ENCODE peak calls at places on chromosomes 1 and 21, in four cellular contexts. C, F, L and P are unnamed samples.

GRCh38 chr1:116506132-116507004 is 64.5 kb downstream of the CD58 start:
- DNase-seq in L (no peak), F (peak), C (no peak), P (no peak)

GRCh38 chr1:116359060-116359830 is 13.8 kb upstream of the ATP1A1 start:
- DNase-seq in L (no peak), C (no peak), F (peak), P (peak)

GRCh38 chr1:206419783-206420182 is 50.5 kb upstream of the IKBKE start:
- DNase-seq in L (no peak), F (peak), C (no peak), P (peak)

GRCh38 chr1:25897754-25898153 is 8.5 kb downstream of the STMN1 start:
- DNase-seq in F (no peak), C (no peak), L (no peak), P (no peak)

GRCh38 chr1:11299225-11299574 is 26.2 kb downstream of the UBIAD1 start:
- DNase-seq in L (no peak), C (no peak), F (no peak), P (no peak)

GRCh38 chr1:199859525-199859924 is 168.0 kb upstream of the NR5A2 start:
- DNase-seq in C (no peak), L (peak), F (peak), P (peak)

GRCh38 chr1:220217383-220217988 is 54.8 kb downstream of the RAB3GAP2 start:
- DNase-seq in L (no peak), F (no peak), C (peak), P (no peak)

GRCh38 chr21:39676054-39676771 is 63.5 kb downstream of the B3GALT5 start:
- DNase-seq in C (peak), L (no peak), F (peak), P (peak)

GRCh38 chr1:198806861-198807260 is 168.0 kb downstream of the PTPRC start:
- DNase-seq in L (no peak), C (no peak), F (no peak), P (no peak)

GRCh38 chr1:23169727-23170335 is 1.2 kb upstream of the LUZP1 start:
- DNase-seq in F (peak), L (no peak), C (peak), P (peak)

GRCh38 chr1:10873189-10873588 is 76.7 kb upstream of the CASZ1 start:
- DNase-seq in F (no peak), L (no peak), C (no peak), P (no peak)

GRCh38 chr1:8013399-8013798 is 12.7 kb downstream of the ERRFI1 start:
- DNase-seq in F (peak), C (no peak), L (no peak), P (no peak)

GRCh38 chr1:32249831-32250525 is 1.1 kb upstream of the LCK start:
- DNase-seq in F (peak), L (no peak), C (no peak), P (no peak)

DNA sequence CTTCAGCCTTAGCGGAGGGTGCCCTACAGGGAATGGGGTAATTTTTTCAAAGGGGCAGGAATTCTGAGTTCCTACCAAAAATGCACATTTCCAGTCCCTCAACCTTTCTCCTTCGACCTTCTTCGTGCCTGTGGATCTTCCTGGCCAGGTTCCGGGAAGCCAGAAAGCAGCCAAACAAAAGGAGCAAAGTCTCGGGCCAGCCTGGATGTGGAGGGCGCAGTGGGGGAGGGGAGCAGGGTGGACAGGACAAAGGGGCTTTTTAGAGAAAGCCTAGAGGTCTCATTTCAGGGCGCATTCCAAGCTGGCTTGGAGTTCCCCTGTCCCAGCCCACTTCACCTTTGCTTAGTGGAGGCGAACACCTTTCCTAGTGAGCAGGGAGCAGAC is 2.9 kb upstream of the INAVA start:
- DNase-seq in C (peak), F (no peak), L (no peak), P (no peak)
- H3K4me3 ChIP-seq in C (peak), F (no peak), L (no peak), P (peak)

GRCh38 chr1:240190881-240191385 is 99.2 kb downstream of the FMN2 start:
- DNase-seq in L (peak), F (peak), C (peak), P (peak)
- H3K27ac ChIP-seq in L (no peak), F (peak), C (no peak), P (no peak)

DNA sequence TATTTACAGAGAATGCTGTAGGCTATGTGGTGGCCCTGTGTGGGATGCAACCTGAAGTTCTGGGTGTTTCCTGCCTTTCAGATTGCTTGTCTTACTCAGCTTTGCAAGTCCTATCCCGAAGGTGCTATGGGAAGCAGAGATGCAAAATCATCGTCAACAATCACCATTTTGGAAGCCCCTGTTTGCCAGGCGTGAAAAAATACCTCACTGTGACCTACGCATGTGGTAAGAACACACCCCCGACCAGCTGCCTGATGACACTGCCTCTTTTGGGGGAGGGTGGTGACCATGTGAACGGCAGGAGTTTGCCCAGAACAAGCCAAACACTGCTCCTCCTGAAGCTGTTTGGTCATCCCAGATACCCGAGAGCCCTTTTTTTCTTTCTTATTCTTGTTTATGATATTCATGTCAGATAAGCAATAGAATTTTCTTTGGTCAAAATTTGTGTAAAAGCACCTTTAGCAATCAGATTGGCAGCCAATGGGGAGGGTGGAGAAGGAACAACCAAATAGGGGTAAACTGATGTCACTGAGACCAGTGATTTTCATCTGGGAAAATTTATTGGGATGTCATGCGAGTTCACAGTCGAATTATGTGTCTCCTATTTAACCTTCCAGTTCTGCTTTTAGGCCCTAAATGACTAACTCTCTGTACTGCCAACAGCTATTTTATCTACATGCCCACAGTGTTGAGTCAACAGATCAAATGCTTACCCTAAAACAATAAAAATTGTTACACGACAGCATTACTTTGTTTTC is 82.6 kb downstream of the EVA1C start:
- DNase-seq in F (peak), L (no peak), C (no peak), P (peak)
- H3K4me3 ChIP-seq in F (no peak), L (no peak), C (no peak), P (no peak)

DNA sequence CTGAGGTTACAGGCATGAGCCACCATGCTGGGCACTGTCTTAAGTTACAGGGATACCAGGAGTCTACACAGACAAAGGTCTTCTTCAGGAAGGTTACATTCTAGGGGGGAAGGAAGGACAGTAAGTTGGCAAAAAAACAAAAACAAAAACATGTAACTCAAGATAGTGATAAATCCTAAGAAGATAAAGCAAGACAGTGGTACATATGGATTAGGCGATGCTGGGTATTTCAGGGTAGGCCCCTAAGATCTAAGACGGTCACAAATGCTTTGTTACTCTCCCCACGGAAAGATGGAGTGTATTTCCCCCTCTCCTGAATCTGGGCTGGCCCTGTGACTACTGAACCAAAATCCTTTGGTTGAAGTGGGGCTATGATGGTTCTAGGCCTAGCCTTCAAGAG is 8.2 kb downstream of the CLCC1 start:
- DNase-seq in L (no peak), F (no peak), C (no peak), P (no peak)
- H3K27ac ChIP-seq in L (no peak), F (no peak), C (no peak), P (no peak)

DNA sequence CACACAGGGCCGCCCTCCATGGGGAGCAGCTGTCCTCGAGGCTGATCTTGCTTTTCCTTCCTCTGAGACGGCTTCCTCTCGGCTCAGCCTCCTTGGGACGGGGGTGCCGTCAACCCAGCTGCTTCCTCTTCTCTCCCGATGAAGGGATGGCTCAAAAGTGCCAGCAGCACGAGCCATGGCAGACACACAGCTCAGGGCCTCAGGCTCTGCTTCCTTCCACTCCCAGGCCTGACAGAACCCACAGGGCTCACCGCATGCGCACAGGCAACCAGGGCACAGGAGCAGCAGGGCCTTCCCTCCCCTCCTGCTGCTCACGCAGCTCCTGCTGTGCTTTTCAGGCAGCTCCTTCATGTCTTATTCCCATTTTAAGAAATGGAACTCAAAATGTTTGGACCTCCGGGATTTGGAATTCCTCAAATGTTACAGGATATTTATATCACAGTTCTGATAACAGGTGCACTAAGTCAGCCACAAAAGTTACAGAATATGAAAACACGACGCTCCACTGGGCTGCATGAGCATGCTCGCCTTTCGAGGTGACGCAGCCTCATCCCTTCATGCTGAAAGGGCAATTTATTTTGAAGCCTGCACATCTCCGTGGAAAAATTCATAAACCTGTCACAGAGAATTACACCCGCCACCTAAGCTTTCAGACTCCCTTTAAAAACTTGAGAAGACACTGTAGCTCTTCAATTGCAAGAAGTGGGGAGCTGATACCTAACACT is 84.4 kb downstream of the HSF2BP start:
- DNase-seq in F (no peak), C (no peak), L (no peak), P (no peak)
- H3K4me3 ChIP-seq in F (no peak), C (no peak), L (no peak), P (no peak)

DNA sequence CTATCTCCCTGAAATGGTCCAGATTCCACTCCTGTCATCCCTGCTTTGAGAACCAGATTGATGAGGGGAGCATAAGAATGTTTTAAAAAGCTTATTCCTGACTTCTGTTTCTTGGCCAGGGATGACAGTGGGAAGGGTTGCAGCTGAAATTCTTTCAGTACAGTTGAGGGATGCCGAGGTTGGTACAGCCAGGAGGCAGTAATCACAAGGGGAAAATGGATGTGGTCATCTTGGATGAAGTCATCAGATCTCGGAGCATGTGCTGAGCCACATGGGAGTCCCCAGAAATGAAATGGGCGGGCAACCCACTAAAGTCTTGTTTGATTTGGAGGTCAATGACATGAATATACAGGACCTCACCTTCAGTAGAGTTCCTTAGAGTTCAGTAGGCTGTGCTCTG is 18.7 kb upstream of the PLA2G2E start:
- DNase-seq in C (no peak), F (no peak), L (no peak), P (no peak)
- H3K27ac ChIP-seq in C (no peak), F (no peak), L (no peak), P (no peak)

GRCh38 chr1:56948403-56949023 is 17.3 kb downstream of the C8B start:
- DNase-seq in C (no peak), L (no peak), F (peak), P (no peak)
- H3K4me3 ChIP-seq in C (no peak), L (no peak), F (no peak), P (no peak)

DNA sequence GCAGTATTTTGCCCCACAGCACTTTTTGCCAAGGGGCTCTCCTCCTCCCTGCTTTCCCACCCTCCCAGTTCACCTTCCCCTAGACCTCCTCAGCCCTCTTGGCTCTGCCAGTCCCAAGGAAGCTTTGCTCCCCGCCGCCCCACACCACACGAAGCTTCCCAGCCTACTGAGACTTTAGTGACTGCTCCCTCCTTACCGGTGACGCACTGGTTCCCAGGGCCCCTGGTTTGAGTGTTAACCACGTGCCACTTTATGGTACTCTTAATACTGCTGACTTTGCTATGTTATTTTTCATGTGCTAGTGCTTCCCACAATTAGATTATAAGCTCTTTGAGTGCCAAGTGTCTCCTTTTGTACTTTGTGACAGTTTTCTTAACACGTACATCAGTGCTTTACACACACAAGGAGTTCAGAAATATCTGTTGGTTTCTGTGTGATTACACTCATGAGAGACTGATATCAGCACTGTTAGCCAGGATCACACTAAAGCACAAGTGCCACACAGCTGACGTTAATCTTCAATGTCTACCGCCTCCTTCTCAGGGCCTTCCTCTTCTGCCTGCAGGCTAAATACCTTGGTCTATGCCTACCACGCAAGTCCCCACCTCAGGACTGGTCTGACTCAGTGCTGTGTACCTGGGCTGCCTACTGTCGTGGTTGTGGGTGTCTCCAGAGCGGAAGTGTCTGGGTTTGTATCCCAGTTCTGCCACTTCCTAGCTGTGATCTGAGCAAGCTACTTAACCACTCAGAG is 61.0 kb downstream of the DNTTIP2 start:
- DNase-seq in L (no peak), C (no peak), F (no peak), P (no peak)
- H3K27ac ChIP-seq in L (no peak), C (no peak), F (no peak), P (no peak)